ENCODE peak calls at places on chromosomes 11 and 22, in four cellular contexts. One of them, this sample, is unnamed.

GRCh38 chr11:16743478-16743877 is 5.0 kb downstream of the C11orf58 start:
- DNase-seq in hepatocyte: no peak
- DNase-seq in lower lobe of right lung: no peak
- DNase-seq in esophagus muscularis mucosa: no peak
- DNase-seq in this sample: no peak

GRCh38 chr11:74019104-74019738 is 10.3 kb upstream of the UCP3 start:
- DNase-seq in hepatocyte: peak; percentile 28
- DNase-seq in lower lobe of right lung: no peak
- DNase-seq in esophagus muscularis mucosa: no peak
- DNase-seq in this sample: no peak

GRCh38 chr22:27100789-27101188 is 443.4 kb downstream of the MIAT start:
- DNase-seq in hepatocyte: peak; percentile 70
- DNase-seq in lower lobe of right lung: no peak
- DNase-seq in esophagus muscularis mucosa: no peak
- DNase-seq in this sample: peak; percentile 67

GRCh38 chr22:38249803-38250641 is 22.8 kb downstream of the TMEM184B start:
- DNase-seq in hepatocyte: no peak
- DNase-seq in lower lobe of right lung: no peak
- DNase-seq in esophagus muscularis mucosa: no peak
- DNase-seq in this sample: no peak

GRCh38 chr22:26367402-26368245 is 61.4 kb upstream of the ASPHD2 start:
- DNase-seq in hepatocyte: peak; percentile 73
- DNase-seq in lower lobe of right lung: no peak
- DNase-seq in esophagus muscularis mucosa: no peak
- DNase-seq in this sample: peak; percentile 76

GRCh38 chr11:69657456-69657910 is 16.5 kb downstream of the CCND1 start:
- DNase-seq in hepatocyte: no peak
- DNase-seq in lower lobe of right lung: peak; percentile 22
- DNase-seq in esophagus muscularis mucosa: no peak
- DNase-seq in this sample: no peak

GRCh38 chr11:9489366-9489765 is 28.6 kb downstream of the ZNF143 start:
- DNase-seq in hepatocyte: no peak
- DNase-seq in lower lobe of right lung: no peak
- DNase-seq in esophagus muscularis mucosa: no peak
- DNase-seq in this sample: no peak

GRCh38 chr22:44391026-44391425 is 78.3 kb upstream of the SHISAL1 start:
- DNase-seq in hepatocyte: no peak
- DNase-seq in lower lobe of right lung: no peak
- DNase-seq in esophagus muscularis mucosa: no peak
- DNase-seq in this sample: no peak

GRCh38 chr11:99197477-99197876 is 176.7 kb downstream of the CNTN5 start:
- DNase-seq in hepatocyte: no peak
- DNase-seq in lower lobe of right lung: no peak
- DNase-seq in esophagus muscularis mucosa: no peak
- DNase-seq in this sample: no peak

GRCh38 chr11:114236829-114237228 is 59.4 kb upstream of the NNMT start:
- DNase-seq in hepatocyte: no peak
- DNase-seq in lower lobe of right lung: no peak
- DNase-seq in esophagus muscularis mucosa: no peak
- DNase-seq in this sample: no peak

GRCh38 chr22:48138855-48139254 is 1376.4 kb downstream of the TBC1D22A start:
- DNase-seq in hepatocyte: no peak
- DNase-seq in lower lobe of right lung: no peak
- DNase-seq in esophagus muscularis mucosa: no peak
- DNase-seq in this sample: no peak

GRCh38 chr11:1888811-1889526 is 2.7 kb downstream of the PRR33 start:
- DNase-seq in hepatocyte: no peak
- DNase-seq in lower lobe of right lung: peak; percentile 62
- DNase-seq in esophagus muscularis mucosa: no peak
- DNase-seq in this sample: no peak

GRCh38 chr11:66570117-66570825 is 1.9 kb upstream of the CTSF start:
- DNase-seq in hepatocyte: no peak
- DNase-seq in lower lobe of right lung: no peak
- DNase-seq in esophagus muscularis mucosa: no peak
- DNase-seq in this sample: no peak

GRCh38 chr11:102615894-102616432 is 9.2 kb downstream of the MMP20 start:
- DNase-seq in hepatocyte: no peak
- DNase-seq in lower lobe of right lung: no peak
- DNase-seq in esophagus muscularis mucosa: no peak
- DNase-seq in this sample: no peak

GRCh38 chr11:69013009-69013951 is at the start of gene MRGPRF:
- DNase-seq in hepatocyte: peak; percentile 77
- DNase-seq in lower lobe of right lung: peak; percentile 75
- DNase-seq in esophagus muscularis mucosa: peak; percentile 98
- DNase-seq in this sample: peak; percentile 74

DNA sequence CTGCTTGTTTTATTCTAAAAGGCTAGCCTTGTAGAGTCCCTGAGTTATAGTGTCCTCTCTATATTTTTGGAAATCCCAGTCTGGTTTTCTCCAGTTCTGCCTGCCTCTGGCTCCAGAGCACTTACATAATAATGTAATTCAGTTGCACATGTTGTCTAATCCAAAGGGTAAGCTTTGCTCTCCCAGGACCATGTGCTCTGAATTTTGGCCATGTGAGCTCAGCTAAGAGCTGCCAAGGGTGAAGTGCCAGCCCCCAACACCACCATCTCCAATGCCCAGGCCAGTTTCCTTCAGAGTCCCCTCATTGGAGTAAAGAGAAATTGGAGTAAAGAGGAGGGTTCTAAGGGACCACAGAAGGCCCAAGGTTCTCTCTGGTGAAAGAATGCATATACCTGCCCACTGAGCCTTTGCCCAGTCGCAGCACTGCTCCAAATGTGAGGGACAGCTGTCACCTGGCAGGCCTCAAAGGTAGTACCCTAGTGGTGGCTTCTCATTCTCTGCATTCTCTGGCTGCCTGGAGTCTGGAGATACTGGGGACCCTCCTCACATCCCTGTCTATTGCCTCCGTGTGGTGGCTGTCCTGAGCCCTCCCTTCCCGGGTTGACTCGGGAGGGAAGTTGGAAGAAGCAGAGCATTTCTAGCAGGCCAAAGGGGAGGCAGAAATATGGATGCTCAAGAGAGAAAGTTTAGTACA is 4.9 kb downstream of the CRY2 start:
- DNase-seq in hepatocyte: no peak
- DNase-seq in lower lobe of right lung: no peak
- DNase-seq in esophagus muscularis mucosa: no peak
- DNase-seq in this sample: no peak
- TF ChIP-seq CTCF in hepatocyte: no peak
- TF ChIP-seq CTCF in lower lobe of right lung: no peak
- TF ChIP-seq CTCF in esophagus muscularis mucosa: no peak
- TF ChIP-seq CTCF in this sample: no peak

DNA sequence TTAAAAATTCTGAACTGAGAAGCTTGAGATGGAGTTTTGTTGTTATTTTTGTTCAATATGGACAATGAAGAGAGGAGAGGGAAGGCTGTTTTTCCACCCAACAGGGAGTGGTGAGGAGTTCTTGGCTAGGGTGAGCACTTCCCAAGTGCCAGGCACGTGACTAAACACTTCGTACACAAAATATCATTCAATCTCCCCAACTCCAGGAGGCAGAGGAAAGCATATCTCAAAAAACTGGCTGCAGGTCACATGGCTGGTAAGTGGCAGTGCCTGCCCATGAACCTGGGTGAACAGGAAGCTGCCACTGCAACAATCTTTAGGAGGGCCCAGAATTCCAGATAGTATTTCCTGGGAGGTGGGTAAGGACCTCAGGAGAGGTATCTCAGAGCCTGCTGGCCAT is 11.6 kb downstream of the ELF5 start:
- DNase-seq in hepatocyte: no peak
- DNase-seq in lower lobe of right lung: no peak
- DNase-seq in esophagus muscularis mucosa: no peak
- DNase-seq in this sample: no peak
- H3K27ac ChIP-seq in hepatocyte: no peak overlapping the region
- H3K27ac ChIP-seq in lower lobe of right lung: peak overlapping the region; percentile 72
- H3K27ac ChIP-seq in esophagus muscularis mucosa: no peak overlapping the region
- H3K27ac ChIP-seq in this sample: no peak overlapping the region

GRCh38 chr11:123560001-123560400 is 94.4 kb downstream of the SCN3B start:
- DNase-seq in hepatocyte: peak; percentile 51
- DNase-seq in lower lobe of right lung: no peak
- DNase-seq in esophagus muscularis mucosa: no peak
- DNase-seq in this sample: peak; percentile 79

GRCh38 chr11:123562166-123562565 is 92.3 kb downstream of the SCN3B start:
- DNase-seq in hepatocyte: no peak
- DNase-seq in lower lobe of right lung: no peak
- DNase-seq in esophagus muscularis mucosa: no peak
- DNase-seq in this sample: peak; percentile 46

GRCh38 chr11:123558536-123559315 is 95.7 kb downstream of the SCN3B start:
- DNase-seq in hepatocyte: no peak
- DNase-seq in lower lobe of right lung: no peak
- DNase-seq in esophagus muscularis mucosa: no peak
- DNase-seq in this sample: no peak

GRCh38 chr11:123561046-123561781 is 93.2 kb downstream of the SCN3B start:
- DNase-seq in hepatocyte: peak; percentile 33
- DNase-seq in lower lobe of right lung: no peak
- DNase-seq in esophagus muscularis mucosa: no peak
- DNase-seq in this sample: peak; percentile 56

GRCh38 chr11:123559418-123559817 is 95.0 kb downstream of the SCN3B start:
- DNase-seq in hepatocyte: no peak
- DNase-seq in lower lobe of right lung: no peak
- DNase-seq in esophagus muscularis mucosa: no peak
- DNase-seq in this sample: no peak
- TF ChIP-seq CTCF in hepatocyte: no peak
- TF ChIP-seq CTCF in lower lobe of right lung: no peak
- TF ChIP-seq CTCF in esophagus muscularis mucosa: no peak
- TF ChIP-seq CTCF in this sample: peak; percentile 34

GRCh38 chr22:49666146-49666809 is 161.4 kb downstream of the BRD1 start:
- DNase-seq in hepatocyte: no peak
- DNase-seq in lower lobe of right lung: peak; percentile 20
- DNase-seq in esophagus muscularis mucosa: no peak
- DNase-seq in this sample: no peak
- H3K27ac ChIP-seq in hepatocyte: no peak overlapping the region
- H3K27ac ChIP-seq in lower lobe of right lung: peak overlapping the region; percentile 76
- H3K27ac ChIP-seq in esophagus muscularis mucosa: peak overlapping the region; percentile 31
- H3K27ac ChIP-seq in this sample: no peak overlapping the region

GRCh38 chr11:123431619-123432018 is 1.6 kb downstream of the GRAMD1B start:
- DNase-seq in hepatocyte: no peak
- DNase-seq in lower lobe of right lung: no peak
- DNase-seq in esophagus muscularis mucosa: no peak
- DNase-seq in this sample: no peak

GRCh38 chr11:123429336-123429735 is 733 bp upstream of the GRAMD1B start:
- DNase-seq in hepatocyte: no peak
- DNase-seq in lower lobe of right lung: no peak
- DNase-seq in esophagus muscularis mucosa: no peak
- DNase-seq in this sample: no peak

GRCh38 chr11:123430736-123431356 is 777 bp downstream of the GRAMD1B start:
- DNase-seq in hepatocyte: peak; percentile 45
- DNase-seq in lower lobe of right lung: peak; percentile 91
- DNase-seq in esophagus muscularis mucosa: no peak
- DNase-seq in this sample: peak; percentile 59

GRCh38 chr11:123428221-123428631 is 1.8 kb upstream of the GRAMD1B start:
- DNase-seq in hepatocyte: no peak
- DNase-seq in lower lobe of right lung: no peak
- DNase-seq in esophagus muscularis mucosa: no peak
- DNase-seq in this sample: peak; percentile 13

GRCh38 chr11:123429851-123430735 is at the start of gene GRAMD1B:
- DNase-seq in hepatocyte: peak; percentile 77
- DNase-seq in lower lobe of right lung: peak; percentile 67
- DNase-seq in esophagus muscularis mucosa: no peak
- DNase-seq in this sample: peak; percentile 75
- TF ChIP-seq CTCF in hepatocyte: peak; percentile 15
- TF ChIP-seq CTCF in lower lobe of right lung: no peak
- TF ChIP-seq CTCF in esophagus muscularis mucosa: no peak
- TF ChIP-seq CTCF in this sample: peak; percentile 28

GRCh38 chr11:131889760-131890620 is 519.6 kb downstream of the NTM start:
- DNase-seq in hepatocyte: no peak
- DNase-seq in lower lobe of right lung: no peak
- DNase-seq in esophagus muscularis mucosa: no peak
- DNase-seq in this sample: peak; percentile 23
- H3K27ac ChIP-seq in hepatocyte: peak overlapping the region; percentile 41
- H3K27ac ChIP-seq in lower lobe of right lung: no peak overlapping the region
- H3K27ac ChIP-seq in esophagus muscularis mucosa: peak overlapping the region; percentile 60
- H3K27ac ChIP-seq in this sample: no peak overlapping the region

GRCh38 chr11:36048496-36049247 is 104.8 kb downstream of the LDLRAD3 start:
- DNase-seq in hepatocyte: peak; percentile 23
- DNase-seq in lower lobe of right lung: no peak
- DNase-seq in esophagus muscularis mucosa: no peak
- DNase-seq in this sample: peak; percentile 22
- TF ChIP-seq CTCF in hepatocyte: no peak
- TF ChIP-seq CTCF in lower lobe of right lung: no peak
- TF ChIP-seq CTCF in esophagus muscularis mucosa: no peak
- TF ChIP-seq CTCF in this sample: no peak

DNA sequence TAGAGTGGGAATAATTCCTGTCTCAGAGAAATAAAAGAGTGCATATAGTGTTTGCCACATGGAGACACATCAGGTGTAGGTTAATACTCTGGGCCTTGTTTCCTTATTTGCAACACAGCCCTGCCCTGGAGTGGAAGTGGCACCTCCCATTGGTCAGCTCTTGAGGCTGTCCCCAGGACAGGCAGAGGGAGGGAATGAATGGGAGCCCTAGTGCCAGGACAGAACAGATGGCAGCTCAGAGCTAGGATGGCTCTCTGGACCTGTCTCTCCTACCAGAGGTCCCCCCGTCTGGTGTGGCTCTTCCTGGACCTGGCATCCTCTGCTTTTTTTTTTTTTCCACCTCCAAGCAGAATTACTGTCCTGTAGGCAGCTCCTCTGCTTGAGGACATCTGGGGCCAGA is 35.6 kb downstream of the LIMK2 start:
- DNase-seq in hepatocyte: no peak
- DNase-seq in lower lobe of right lung: no peak
- DNase-seq in esophagus muscularis mucosa: no peak
- DNase-seq in this sample: no peak
- H3K27ac ChIP-seq in hepatocyte: peak overlapping the region; percentile 1
- H3K27ac ChIP-seq in lower lobe of right lung: no peak overlapping the region
- H3K27ac ChIP-seq in esophagus muscularis mucosa: no peak overlapping the region
- H3K27ac ChIP-seq in this sample: peak overlapping the region; percentile 63

GRCh38 chr11:47270331-47271271 is 668 bp downstream of the MADD start:
- DNase-seq in hepatocyte: peak; percentile 46
- DNase-seq in lower lobe of right lung: peak; percentile 39
- DNase-seq in esophagus muscularis mucosa: no peak
- DNase-seq in this sample: peak; percentile 45

GRCh38 chr11:47269829-47270305 is at the start of gene MADD:
- DNase-seq in hepatocyte: peak; percentile 95
- DNase-seq in lower lobe of right lung: peak; percentile 92
- DNase-seq in esophagus muscularis mucosa: peak; percentile 95
- DNase-seq in this sample: peak; percentile 89

GRCh38 chr11:47269002-47269828 is 718 bp upstream of the MADD start:
- DNase-seq in hepatocyte: peak; percentile 96
- DNase-seq in lower lobe of right lung: peak; percentile 95
- DNase-seq in esophagus muscularis mucosa: peak; percentile 95
- DNase-seq in this sample: peak; percentile 94

GRCh38 chr11:47267858-47268257 is 2.1 kb upstream of the MADD start:
- DNase-seq in hepatocyte: no peak
- DNase-seq in lower lobe of right lung: peak; percentile 44
- DNase-seq in esophagus muscularis mucosa: no peak
- DNase-seq in this sample: no peak

DNA sequence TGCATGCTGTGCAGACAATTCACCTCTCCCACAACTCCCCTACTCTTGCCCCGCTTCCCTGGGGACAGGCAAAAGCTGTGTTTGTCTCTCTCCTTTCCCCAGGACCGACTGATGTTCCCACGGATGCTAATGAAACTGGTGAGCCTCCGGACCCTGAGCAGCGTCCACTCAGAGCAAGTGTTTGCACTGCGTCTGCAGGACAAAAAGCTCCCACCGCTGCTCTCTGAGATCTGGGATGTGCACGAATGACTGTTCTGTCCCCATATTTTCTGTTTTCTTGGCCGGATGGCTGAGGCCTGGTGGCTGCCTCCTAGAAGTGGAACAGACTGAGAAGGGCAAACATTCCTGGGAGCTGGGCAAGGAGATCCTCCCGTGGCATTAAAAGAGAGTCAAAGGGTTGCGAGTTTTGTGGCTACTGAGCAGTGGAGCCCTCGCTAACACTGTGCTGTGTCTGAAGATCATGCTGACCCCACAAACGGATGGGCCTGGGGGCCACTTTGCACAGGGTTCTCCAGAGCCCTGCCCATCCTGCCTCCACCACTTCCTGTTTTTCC is 1.4 kb upstream of the MADD start:
- DNase-seq in hepatocyte: no peak
- DNase-seq in lower lobe of right lung: peak; percentile 33
- DNase-seq in esophagus muscularis mucosa: no peak
- DNase-seq in this sample: no peak
- TF ChIP-seq CTCF in hepatocyte: no peak
- TF ChIP-seq CTCF in lower lobe of right lung: no peak
- TF ChIP-seq CTCF in esophagus muscularis mucosa: no peak
- TF ChIP-seq CTCF in this sample: no peak

This sample was measured in cardiac muscle cell.